ENCODE peak calls at places on chromosomes 2 and 18, in eight cellular contexts. R is astrocyte; H is AML-193; L is H54; X is endothelial cell; S is T follicular helper cell; P is non-pigmented ciliary epithelial cell; Q is activated CD4-positive, alpha-beta T cell treated with anti-CD3 and anti-CD28 coated beads, Interleukin-2, amount 50 U/mL, for 4 hours. T is an unnamed sample.

GRCh38 chr2:238094438-238095022 is 5.6 kb upstream of the ESPNL start:
- DNase-seq in R (no peak), H (no peak), L (no peak), X (no peak), S (no peak), P (no peak), Q (no peak), T (no peak)

GRCh38 chr2:157492189-157492773 is 48.4 kb upstream of the CYTIP start:
- DNase-seq in R (peak), H (peak), L (peak), X (peak), S (peak), P (peak), Q (peak), T (peak)

GRCh38 chr2:3423492-3424170 is 44.1 kb downstream of the TRAPPC12 start:
- DNase-seq in R (peak), H (peak), L (peak), X (peak), S (peak), P (no peak), Q (peak), T (peak)

GRCh38 chr18:5418985-5419495 is 123.5 kb upstream of the ZBTB14 start:
- DNase-seq in R (no peak), H (no peak), L (no peak), X (no peak), S (no peak), P (no peak), Q (no peak), T (no peak)

GRCh38 chr2:54879598-54880355 is 156.3 kb downstream of the EML6 start:
- DNase-seq in R (no peak), H (no peak), L (no peak), X (no peak), S (no peak), P (no peak), Q (no peak), T (no peak)

GRCh38 chr2:150141241-150142001 is 346.0 kb downstream of the RND3 start:
- DNase-seq in R (no peak), H (no peak), L (no peak), X (no peak), S (no peak), P (no peak), Q (no peak), T (no peak)

GRCh38 chr18:23077493-23078256 is 57.6 kb upstream of the CABLES1 start:
- DNase-seq in R (no peak), H (no peak), L (no peak), X (no peak), S (no peak), P (no peak), Q (no peak), T (peak)

GRCh38 chr2:172285010-172285621 is 142.3 kb upstream of the ITGA6 start:
- DNase-seq in R (peak), H (no peak), L (peak), X (peak), S (no peak), P (no peak), Q (no peak), T (no peak)

GRCh38 chr2:162490795-162491470 is 147.0 kb downstream of the GCA start:
- DNase-seq in R (no peak), H (no peak), L (no peak), X (no peak), S (no peak), P (no peak), Q (no peak), T (no peak)

GRCh38 chr2:241801611-241802420 is 7.2 kb upstream of the NEU4 start:
- DNase-seq in R (no peak), H (no peak), L (no peak), X (peak), S (no peak), P (no peak), Q (no peak), T (peak)

GRCh38 chr2:216696321-216696720 is 972 bp upstream of the IGFBP5 start:
- DNase-seq in R (no peak), H (no peak), L (no peak), X (no peak), S (no peak), P (no peak), Q (no peak), T (peak)

GRCh38 chr2:69169990-69170389 is 157.0 kb downstream of the ANTXR1 start:
- DNase-seq in R (peak), H (no peak), L (peak), X (no peak), S (no peak), P (no peak), Q (no peak), T (no peak)

GRCh38 chr18:23951206-23951605 is 63.3 kb upstream of the TTC39C start:
- DNase-seq in R (no peak), H (no peak), L (no peak), X (no peak), S (no peak), P (no peak), Q (no peak), T (no peak)

T was measured in SK-N-DZ.